ENCODE peak calls at places on chromosomes 5 and 9, in ten cellular contexts. One of them, this sample, is unnamed.

GRCh38 chr5:151719228-151719861 is 32.6 kb upstream of the SPARC start:
- DNase-seq in choroid plexus epithelial cell: peak
- DNase-seq in HL-60: no peak
- DNase-seq in cardiac muscle cell: peak
- DNase-seq in lower leg skin: no peak
- DNase-seq in AG10803: peak
- DNase-seq in pancreas: no peak
- DNase-seq in GM12865: peak
- DNase-seq in progenitor cell of endocrine pancreas: no peak
- DNase-seq in upper lobe of left lung: no peak
- DNase-seq in this sample: no peak

GRCh38 chr5:69148981-69149675 is 17.8 kb upstream of the CCNB1 start:
- DNase-seq in cardiac muscle cell: no peak
- DNase-seq in pancreas: no peak
- DNase-seq in progenitor cell of endocrine pancreas: no peak
- DNase-seq in lower leg skin: no peak
- DNase-seq in HL-60: no peak
- DNase-seq in upper lobe of left lung: no peak
- DNase-seq in GM12865: no peak
- DNase-seq in AG10803: no peak
- DNase-seq in choroid plexus epithelial cell: no peak
- DNase-seq in this sample: no peak

GRCh38 chr9:92977279-92977678 is 30.0 kb downstream of the FGD3 start:
- DNase-seq in progenitor cell of endocrine pancreas: no peak
- DNase-seq in pancreas: no peak
- DNase-seq in HL-60: no peak
- DNase-seq in AG10803: no peak
- DNase-seq in upper lobe of left lung: no peak
- DNase-seq in GM12865: no peak
- DNase-seq in lower leg skin: no peak
- DNase-seq in choroid plexus epithelial cell: no peak
- DNase-seq in cardiac muscle cell: no peak
- DNase-seq in this sample: no peak

GRCh38 chr5:135706893-135707292 is 127.6 kb upstream of the SLC25A48 start:
- DNase-seq in lower leg skin: no peak
- DNase-seq in progenitor cell of endocrine pancreas: no peak
- DNase-seq in choroid plexus epithelial cell: no peak
- DNase-seq in pancreas: no peak
- DNase-seq in GM12865: no peak
- DNase-seq in AG10803: no peak
- DNase-seq in upper lobe of left lung: no peak
- DNase-seq in cardiac muscle cell: no peak
- DNase-seq in HL-60: no peak
- DNase-seq in this sample: no peak

GRCh38 chr9:90044710-90045151 is 439.9 kb downstream of the GADD45G start:
- DNase-seq in progenitor cell of endocrine pancreas: no peak
- DNase-seq in pancreas: no peak
- DNase-seq in upper lobe of left lung: peak
- DNase-seq in GM12865: no peak
- DNase-seq in AG10803: peak
- DNase-seq in choroid plexus epithelial cell: no peak
- DNase-seq in HL-60: no peak
- DNase-seq in lower leg skin: no peak
- DNase-seq in cardiac muscle cell: no peak
- DNase-seq in this sample: no peak

GRCh38 chr5:158236511-158237335 is 377.8 kb upstream of the CLINT1 start:
- DNase-seq in pancreas: no peak
- DNase-seq in choroid plexus epithelial cell: peak
- DNase-seq in AG10803: no peak
- DNase-seq in upper lobe of left lung: no peak
- DNase-seq in progenitor cell of endocrine pancreas: no peak
- DNase-seq in cardiac muscle cell: peak
- DNase-seq in HL-60: no peak
- DNase-seq in lower leg skin: no peak
- DNase-seq in GM12865: no peak
- DNase-seq in this sample: no peak

GRCh38 chr9:76618762-76619161 is 145.5 kb upstream of the PCA3 start:
- DNase-seq in GM12865: no peak
- DNase-seq in HL-60: no peak
- DNase-seq in choroid plexus epithelial cell: peak
- DNase-seq in cardiac muscle cell: peak
- DNase-seq in progenitor cell of endocrine pancreas: no peak
- DNase-seq in upper lobe of left lung: no peak
- DNase-seq in lower leg skin: no peak
- DNase-seq in AG10803: peak
- DNase-seq in pancreas: no peak
- DNase-seq in this sample: no peak

GRCh38 chr9:6646028-6646636 is 603 bp upstream of the GLDC start:
- DNase-seq in HL-60: no peak
- DNase-seq in lower leg skin: no peak
- DNase-seq in cardiac muscle cell: no peak
- DNase-seq in pancreas: no peak
- DNase-seq in upper lobe of left lung: no peak
- DNase-seq in choroid plexus epithelial cell: no peak
- DNase-seq in GM12865: peak
- DNase-seq in progenitor cell of endocrine pancreas: no peak
- DNase-seq in AG10803: no peak
- DNase-seq in this sample: no peak

GRCh38 chr5:171336486-171337206 is 27.6 kb downstream of the TLX3 start:
- DNase-seq in HL-60: peak
- DNase-seq in cardiac muscle cell: peak
- DNase-seq in pancreas: no peak
- DNase-seq in upper lobe of left lung: no peak
- DNase-seq in AG10803: peak
- DNase-seq in GM12865: peak
- DNase-seq in progenitor cell of endocrine pancreas: no peak
- DNase-seq in choroid plexus epithelial cell: peak
- DNase-seq in lower leg skin: no peak
- DNase-seq in this sample: peak

GRCh38 chr9:84340535-84340934 is at the start of gene SLC28A3:
- DNase-seq in upper lobe of left lung: no peak
- DNase-seq in AG10803: no peak
- DNase-seq in pancreas: peak
- DNase-seq in cardiac muscle cell: no peak
- DNase-seq in HL-60: no peak
- DNase-seq in GM12865: no peak
- DNase-seq in lower leg skin: peak
- DNase-seq in progenitor cell of endocrine pancreas: no peak
- DNase-seq in choroid plexus epithelial cell: no peak
- DNase-seq in this sample: no peak

GRCh38 chr5:28903643-28904042 is 1865.3 kb upstream of the CDH9 start:
- DNase-seq in GM12865: no peak
- DNase-seq in upper lobe of left lung: no peak
- DNase-seq in cardiac muscle cell: no peak
- DNase-seq in AG10803: no peak
- DNase-seq in progenitor cell of endocrine pancreas: no peak
- DNase-seq in choroid plexus epithelial cell: no peak
- DNase-seq in lower leg skin: no peak
- DNase-seq in HL-60: no peak
- DNase-seq in pancreas: no peak
- DNase-seq in this sample: no peak
- TF ChIP-seq CTCF in GM12865: no peak
- TF ChIP-seq CTCF in upper lobe of left lung: no peak
- TF ChIP-seq CTCF in cardiac muscle cell: no peak
- TF ChIP-seq CTCF in AG10803: no peak
- TF ChIP-seq CTCF in progenitor cell of endocrine pancreas: no peak
- TF ChIP-seq CTCF in choroid plexus epithelial cell: no peak
- TF ChIP-seq CTCF in lower leg skin: no peak
- TF ChIP-seq CTCF in HL-60: no peak
- TF ChIP-seq CTCF in pancreas: no peak
- TF ChIP-seq CTCF in this sample: no peak

GRCh38 chr5:33928283-33928682 is 7.9 kb upstream of the RXFP3 start:
- DNase-seq in upper lobe of left lung: no peak
- DNase-seq in choroid plexus epithelial cell: no peak
- DNase-seq in lower leg skin: no peak
- DNase-seq in pancreas: no peak
- DNase-seq in cardiac muscle cell: no peak
- DNase-seq in progenitor cell of endocrine pancreas: no peak
- DNase-seq in AG10803: no peak
- DNase-seq in HL-60: no peak
- DNase-seq in GM12865: no peak
- DNase-seq in this sample: no peak
- TF ChIP-seq CTCF in upper lobe of left lung: no peak
- TF ChIP-seq CTCF in choroid plexus epithelial cell: no peak
- TF ChIP-seq CTCF in lower leg skin: no peak
- TF ChIP-seq CTCF in pancreas: no peak
- TF ChIP-seq CTCF in cardiac muscle cell: no peak
- TF ChIP-seq CTCF in progenitor cell of endocrine pancreas: no peak
- TF ChIP-seq CTCF in AG10803: no peak
- TF ChIP-seq CTCF in HL-60: no peak
- TF ChIP-seq CTCF in GM12865: no peak
- TF ChIP-seq CTCF in this sample: no peak

DNA sequence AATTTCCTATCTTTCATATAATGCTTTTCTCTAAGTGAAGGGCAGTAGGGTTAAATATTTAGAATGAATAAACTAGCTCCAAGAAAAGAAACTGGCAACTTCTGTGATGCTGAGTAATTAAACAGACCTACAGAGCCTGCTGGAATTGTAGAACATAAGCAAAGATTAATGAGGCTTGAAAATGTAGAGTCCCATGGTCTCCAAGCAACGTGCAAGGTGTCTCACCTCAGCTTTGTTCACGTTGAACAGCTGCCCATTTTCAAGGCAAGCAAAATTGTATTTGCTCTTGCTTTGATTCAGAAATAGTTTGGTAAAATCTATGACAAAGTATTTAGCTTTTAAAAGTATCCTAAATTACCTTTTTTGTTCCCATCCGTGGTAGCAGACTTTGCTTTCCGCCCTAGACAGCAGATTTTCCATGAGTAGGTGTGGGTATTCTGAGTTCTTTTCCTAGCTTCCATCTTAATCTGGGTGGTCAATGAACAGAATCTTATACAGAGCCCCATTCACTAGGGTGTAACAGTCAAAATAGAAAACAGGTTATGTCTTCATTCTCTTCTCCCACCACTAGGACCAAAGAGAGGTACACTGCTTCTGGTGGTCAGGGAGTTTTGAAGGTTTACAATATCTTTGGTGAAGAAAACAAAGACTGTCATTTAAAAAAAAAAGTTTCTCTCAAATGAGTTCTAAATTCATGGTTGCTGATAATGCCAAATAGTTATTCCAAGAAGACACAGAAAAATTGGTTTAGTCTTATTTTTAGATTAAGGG is 52.1 kb upstream of the TYRP1 start:
- DNase-seq in choroid plexus epithelial cell: no peak
- DNase-seq in HL-60: no peak
- DNase-seq in progenitor cell of endocrine pancreas: no peak
- DNase-seq in lower leg skin: no peak
- DNase-seq in GM12865: no peak
- DNase-seq in upper lobe of left lung: no peak
- DNase-seq in AG10803: no peak
- DNase-seq in cardiac muscle cell: no peak
- DNase-seq in pancreas: no peak
- DNase-seq in this sample: no peak
- TF ChIP-seq CTCF in choroid plexus epithelial cell: peak
- TF ChIP-seq CTCF in HL-60: no peak
- TF ChIP-seq CTCF in progenitor cell of endocrine pancreas: no peak
- TF ChIP-seq CTCF in lower leg skin: no peak
- TF ChIP-seq CTCF in GM12865: no peak
- TF ChIP-seq CTCF in upper lobe of left lung: no peak
- TF ChIP-seq CTCF in AG10803: no peak
- TF ChIP-seq CTCF in cardiac muscle cell: no peak
- TF ChIP-seq CTCF in pancreas: no peak
- TF ChIP-seq CTCF in this sample: no peak

DNA sequence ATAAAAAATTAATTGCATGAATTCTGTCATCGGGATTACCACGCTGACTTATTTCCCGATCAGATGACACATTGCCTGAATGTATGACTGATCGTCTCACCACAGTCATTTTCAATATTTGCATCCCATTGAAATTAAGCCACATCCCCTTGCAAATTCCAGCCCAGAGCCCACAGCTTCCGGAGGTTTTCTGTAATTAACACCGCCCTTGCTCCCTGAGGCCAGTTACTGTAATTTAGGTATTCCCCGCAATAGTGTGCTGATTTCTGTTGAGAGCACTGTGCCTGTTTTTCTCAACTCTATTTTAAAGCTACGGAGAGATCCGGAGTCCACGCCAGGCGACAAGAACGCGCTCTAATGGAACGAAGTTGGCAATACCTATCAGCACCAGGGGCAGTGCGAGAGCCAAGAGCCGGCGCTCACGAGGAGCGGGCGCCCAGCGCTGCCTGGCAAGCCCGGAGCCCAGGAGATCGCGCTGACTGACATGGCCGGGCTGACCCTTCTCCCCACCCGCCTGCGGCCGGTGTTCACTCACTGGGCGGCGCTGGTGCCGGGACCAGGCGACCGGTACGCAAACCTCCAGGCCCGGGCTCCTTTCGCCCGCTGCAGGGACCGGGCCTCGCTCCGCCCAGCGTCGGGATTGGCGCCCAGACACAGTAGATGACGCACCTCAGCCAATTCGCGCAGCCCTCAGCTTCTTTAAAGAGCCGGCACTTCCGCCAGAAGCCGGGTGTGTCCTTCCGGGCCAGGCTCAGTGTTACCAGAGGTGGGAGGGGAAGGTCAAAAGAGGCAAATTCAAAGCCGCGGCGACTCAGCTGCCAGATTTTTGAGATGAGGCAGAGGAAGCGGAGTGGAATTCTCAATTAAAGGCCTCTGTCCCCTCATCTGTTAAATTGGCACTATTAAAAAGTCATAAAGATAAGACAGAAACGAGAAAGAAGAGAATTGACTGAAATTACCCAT is at the start of gene PLGRKT:
- DNase-seq in lower leg skin: peak
- DNase-seq in GM12865: peak
- DNase-seq in upper lobe of left lung: peak
- DNase-seq in HL-60: peak
- DNase-seq in cardiac muscle cell: peak
- DNase-seq in AG10803: peak
- DNase-seq in choroid plexus epithelial cell: peak
- DNase-seq in pancreas: peak
- DNase-seq in progenitor cell of endocrine pancreas: peak
- DNase-seq in this sample: peak
- TF ChIP-seq CTCF in lower leg skin: no peak
- TF ChIP-seq CTCF in GM12865: peak
- TF ChIP-seq CTCF in upper lobe of left lung: peak
- TF ChIP-seq CTCF in HL-60: no peak
- TF ChIP-seq CTCF in cardiac muscle cell: peak
- TF ChIP-seq CTCF in AG10803: peak
- TF ChIP-seq CTCF in choroid plexus epithelial cell: peak
- TF ChIP-seq CTCF in pancreas: no peak
- TF ChIP-seq CTCF in progenitor cell of endocrine pancreas: peak
- TF ChIP-seq CTCF in this sample: no peak